ENCODE peak calls at places on chromosomes 3 and 15, in seven cellular contexts. J, Z, W, R, C, L and M are unnamed samples.
A peak's percentile ranks its signal among the peaks of the same experiment; 100 is the strongest.

GRCh38 chr3:66702126-66702525 is 201.3 kb upstream of the LRIG1 start:
- DNase-seq in W (no peak), J (peak; percentile 28), C (no peak), Z (peak; percentile 50), L (no peak), R (no peak), M (no peak)

GRCh38 chr3:33791477-33792166 is 6.8 kb upstream of the PDCD6IP start:
- DNase-seq in C (no peak), R (no peak), Z (peak; percentile 79), W (peak; percentile 75), J (peak; percentile 41), L (no peak), M (no peak)

GRCh38 chr15:74696398-74696729 is 540 bp upstream of the EDC3 start:
- DNase-seq in W (no peak), J (no peak), L (no peak), Z (no peak), C (no peak), R (no peak), M (no peak)

GRCh38 chr3:182921665-182922355 is 58.5 kb downstream of the DCUN1D1 start:
- DNase-seq in L (no peak), R (no peak), J (peak; percentile 42), W (peak; percentile 26), Z (no peak), C (no peak), M (peak; percentile 69)

GRCh38 chr15:88448991-88449461 is 18.2 kb downstream of the MRPL46 start:
- DNase-seq in R (no peak), J (no peak), C (no peak), W (no peak), L (no peak), Z (no peak), M (no peak)

GRCh38 chr15:41263891-41264351 is 32.9 kb downstream of the CHP1 start:
- DNase-seq in L (peak; percentile 27), J (peak; percentile 52), W (no peak), C (peak; percentile 14), Z (no peak), R (peak; percentile 52), M (peak; percentile 94)

GRCh38 chr3:50652709-50653108 is 22.0 kb upstream of the DOCK3 start:
- DNase-seq in J (peak; percentile 8), Z (no peak), R (peak; percentile 71), L (peak; percentile 46), C (no peak), W (no peak), M (peak; percentile 77)

GRCh38 chr3:177930771-177931170 is 605.5 kb upstream of the KCNMB2 start:
- DNase-seq in C (no peak), R (no peak), J (no peak), L (no peak), W (peak; percentile 32), Z (no peak), M (no peak)

GRCh38 chr3:46856576-46857471 is 6.4 kb downstream of the MYL3 start:
- DNase-seq in Z (no peak), L (no peak), W (no peak), R (no peak), J (no peak), C (no peak), M (no peak)

GRCh38 chr15:98651581-98652220 is 3.4 kb downstream of the IGF1R start:
- DNase-seq in L (no peak), J (peak; percentile 38), R (no peak), C (no peak), W (no peak), Z (peak; percentile 30), M (peak; percentile 85)

GRCh38 chr3:43542328-43543043 is 79.3 kb downstream of the ANO10 start:
- DNase-seq in W (no peak), R (no peak), C (no peak), Z (no peak), L (no peak), J (no peak), M (no peak)
- H2BK5ac ChIP-seq in W (no peak overlapping the region), R (no peak overlapping the region), C (no peak overlapping the region), Z (no peak overlapping the region), L (no peak overlapping the region), J (peak overlapping the region; percentile 10), M (no peak overlapping the region)

GRCh38 chr15:65883571-65883970 is 14.3 kb downstream of the RAB11A start:
- DNase-seq in R (no peak), Z (no peak), C (no peak), J (no peak), L (no peak), W (no peak), M (no peak)

GRCh38 chr15:65888998-65889397 is 19.7 kb downstream of the RAB11A start:
- DNase-seq in W (no peak), J (no peak), R (no peak), Z (no peak), C (no peak), L (no peak), M (no peak)

GRCh38 chr15:65884511-65884910 is 15.2 kb downstream of the RAB11A start:
- DNase-seq in J (no peak), C (no peak), W (no peak), L (no peak), Z (no peak), R (no peak), M (no peak)

GRCh38 chr15:65887565-65887964 is 18.3 kb downstream of the RAB11A start:
- DNase-seq in R (no peak), J (no peak), W (no peak), Z (no peak), L (no peak), C (no peak), M (no peak)

DNA sequence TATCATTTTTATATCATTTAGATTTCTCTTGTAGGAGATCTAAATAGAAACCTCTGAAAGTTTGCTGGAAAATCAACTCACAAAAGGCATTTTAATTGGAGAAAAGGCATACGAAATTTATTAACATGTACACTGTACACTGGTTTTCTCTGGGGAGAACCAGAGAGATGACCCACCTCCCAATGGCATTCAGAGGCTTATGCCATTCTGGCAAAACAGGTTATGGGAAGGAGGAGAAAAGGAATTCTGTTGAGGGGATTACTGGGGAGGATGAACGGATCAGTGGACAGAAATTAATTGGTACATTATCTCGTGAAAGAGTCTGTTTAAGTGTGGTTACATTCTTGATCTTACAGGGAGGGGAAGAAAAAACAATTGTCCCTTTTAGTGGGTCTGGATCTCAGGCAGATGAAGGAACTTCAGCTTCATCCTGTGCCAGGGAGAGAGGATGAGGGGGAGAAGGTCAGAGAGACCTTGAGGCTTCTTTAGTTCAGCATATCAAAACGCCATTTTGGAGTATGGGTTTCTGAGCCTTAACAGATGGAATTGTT is 16.5 kb downstream of the RAB11A start:
- DNase-seq in L (no peak), J (no peak), Z (no peak), W (no peak), R (no peak), C (no peak), M (no peak)
- H2BK5ac ChIP-seq in L (no peak overlapping the region), J (no peak overlapping the region), Z (no peak overlapping the region), W (no peak overlapping the region), R (no peak overlapping the region), C (no peak overlapping the region), M (no peak overlapping the region)

GRCh38 chr3:126396536-126396935 is 1.8 kb downstream of the CFAP100 start:
- DNase-seq in R (no peak), J (no peak), C (no peak), L (no peak), W (no peak), Z (no peak), M (no peak)
- H2BK5ac ChIP-seq in R (no peak overlapping the region), J (no peak overlapping the region), C (no peak overlapping the region), L (no peak overlapping the region), W (no peak overlapping the region), Z (no peak overlapping the region), M (no peak overlapping the region)

GRCh38 chr3:35927441-35927840 is 288.1 kb downstream of the ARPP21 start:
- DNase-seq in R (no peak), C (no peak), J (no peak), L (no peak), Z (no peak), W (no peak), M (no peak)
- H2BK5ac ChIP-seq in R (no peak overlapping the region), C (no peak overlapping the region), J (no peak overlapping the region), L (no peak overlapping the region), Z (no peak overlapping the region), W (no peak overlapping the region), M (no peak overlapping the region)

GRCh38 chr3:79572930-79573329 is 194.9 kb downstream of the ROBO1 start:
- DNase-seq in W (no peak), R (no peak), L (no peak), J (no peak), Z (no peak), C (no peak), M (no peak)
- H2BK5ac ChIP-seq in W (no peak overlapping the region), R (no peak overlapping the region), L (no peak overlapping the region), J (no peak overlapping the region), Z (no peak overlapping the region), C (no peak overlapping the region), M (no peak overlapping the region)